ENCODE peak calls at places on chromosome 19, in six cellular contexts. One of them, this sample, is unnamed. For H3K9me3, the result is how much of the 10 kb centered on the place peaks cover.

GRCh38 chr19:7257148-7258041 is 36.8 kb downstream of the INSR start:
- DNase-seq in cardiac muscle cell: no peak
- DNase-seq in left ventricle myocardium inferior: no peak
- DNase-seq in right lobe of liver: peak
- DNase-seq in right cardiac atrium: no peak
- DNase-seq in IMR-90: peak
- DNase-seq in this sample: no peak

GRCh38 chr19:44111910-44112463 is 1.2 kb upstream of the ZNF225 start:
- DNase-seq in cardiac muscle cell: peak
- DNase-seq in left ventricle myocardium inferior: no peak
- DNase-seq in right lobe of liver: no peak
- DNase-seq in right cardiac atrium: no peak
- DNase-seq in IMR-90: peak
- DNase-seq in this sample: no peak

GRCh38 chr19:45443462-45444317 is 20.0 kb upstream of the ERCC1 start:
- DNase-seq in cardiac muscle cell: peak
- DNase-seq in left ventricle myocardium inferior: peak
- DNase-seq in right lobe of liver: peak
- DNase-seq in right cardiac atrium: peak
- DNase-seq in IMR-90: peak
- DNase-seq in this sample: peak

GRCh38 chr19:38921420-38922274 is 8.9 kb downstream of the SARS2 start:
- DNase-seq in cardiac muscle cell: no peak
- DNase-seq in left ventricle myocardium inferior: no peak
- DNase-seq in right lobe of liver: peak
- DNase-seq in right cardiac atrium: no peak
- DNase-seq in IMR-90: no peak
- DNase-seq in this sample: no peak

GRCh38 chr19:3849092-3849491 is 19.7 kb downstream of the ZFR2 start:
- DNase-seq in cardiac muscle cell: peak
- DNase-seq in left ventricle myocardium inferior: no peak
- DNase-seq in right lobe of liver: no peak
- DNase-seq in right cardiac atrium: no peak
- DNase-seq in IMR-90: no peak
- DNase-seq in this sample: no peak

GRCh38 chr19:11560404-11560988 is 1.5 kb upstream of the ELOF1 start:
- DNase-seq in cardiac muscle cell: peak
- DNase-seq in left ventricle myocardium inferior: no peak
- DNase-seq in right lobe of liver: no peak
- DNase-seq in right cardiac atrium: no peak
- DNase-seq in IMR-90: peak
- DNase-seq in this sample: no peak

GRCh38 chr19:57210381-57210780 is 19.1 kb downstream of the ZNF264 start:
- DNase-seq in cardiac muscle cell: no peak
- DNase-seq in left ventricle myocardium inferior: no peak
- DNase-seq in right lobe of liver: no peak
- DNase-seq in right cardiac atrium: no peak
- DNase-seq in IMR-90: no peak
- DNase-seq in this sample: no peak

GRCh38 chr19:4449022-4449825 is 8.4 kb downstream of the UBXN6 start:
- DNase-seq in cardiac muscle cell: no peak
- DNase-seq in left ventricle myocardium inferior: peak
- DNase-seq in right lobe of liver: peak
- DNase-seq in right cardiac atrium: peak
- DNase-seq in IMR-90: no peak
- DNase-seq in this sample: no peak

GRCh38 chr19:4713384-4713951 is 10.2 kb downstream of the DPP9 start:
- DNase-seq in cardiac muscle cell: no peak
- DNase-seq in left ventricle myocardium inferior: peak
- DNase-seq in right lobe of liver: peak
- DNase-seq in right cardiac atrium: peak
- DNase-seq in IMR-90: peak
- DNase-seq in this sample: no peak

GRCh38 chr19:14526423-14526822 is 3.0 kb upstream of the TECR start:
- DNase-seq in cardiac muscle cell: no peak
- DNase-seq in left ventricle myocardium inferior: no peak
- DNase-seq in right lobe of liver: no peak
- DNase-seq in right cardiac atrium: no peak
- DNase-seq in IMR-90: no peak
- DNase-seq in this sample: no peak

GRCh38 chr19:49793561-49793840 is 19.6 kb downstream of the FUZ start:
- DNase-seq in cardiac muscle cell: no peak
- DNase-seq in left ventricle myocardium inferior: no peak
- DNase-seq in right lobe of liver: no peak
- DNase-seq in right cardiac atrium: no peak
- DNase-seq in IMR-90: peak
- DNase-seq in this sample: no peak

GRCh38 chr19:33374406-33374703 is 846 bp downstream of the CEBPG start:
- DNase-seq in cardiac muscle cell: peak
- DNase-seq in left ventricle myocardium inferior: no peak
- DNase-seq in right lobe of liver: peak
- DNase-seq in right cardiac atrium: no peak
- DNase-seq in IMR-90: peak
- DNase-seq in this sample: no peak

GRCh38 chr19:55647732-55648656 is at the start of gene CCDC106:
- DNase-seq in cardiac muscle cell: peak
- DNase-seq in left ventricle myocardium inferior: peak
- DNase-seq in right lobe of liver: peak
- DNase-seq in right cardiac atrium: peak
- DNase-seq in IMR-90: peak
- DNase-seq in this sample: no peak

GRCh38 chr19:40596608-40597328 is 4.4 kb upstream of the LTBP4 start:
- DNase-seq in cardiac muscle cell: peak
- DNase-seq in left ventricle myocardium inferior: peak
- DNase-seq in right lobe of liver: peak
- DNase-seq in right cardiac atrium: peak
- DNase-seq in IMR-90: peak
- DNase-seq in this sample: no peak

GRCh38 chr19:46715620-46716012 is 1.3 kb downstream of the PRKD2 start:
- DNase-seq in cardiac muscle cell: no peak
- DNase-seq in left ventricle myocardium inferior: no peak
- DNase-seq in right lobe of liver: no peak
- DNase-seq in right cardiac atrium: peak
- DNase-seq in IMR-90: no peak
- DNase-seq in this sample: no peak

GRCh38 chr19:7191946-7192691 is 102.1 kb downstream of the INSR start:
- DNase-seq in cardiac muscle cell: no peak
- DNase-seq in left ventricle myocardium inferior: no peak
- DNase-seq in right lobe of liver: no peak
- DNase-seq in right cardiac atrium: peak
- DNase-seq in IMR-90: no peak
- DNase-seq in this sample: no peak

GRCh38 chr19:3554254-3555083 is 2.9 kb downstream of the MFSD12 start:
- DNase-seq in cardiac muscle cell: no peak
- DNase-seq in left ventricle myocardium inferior: no peak
- DNase-seq in right lobe of liver: no peak
- DNase-seq in right cardiac atrium: no peak
- DNase-seq in IMR-90: no peak
- DNase-seq in this sample: peak

GRCh38 chr19:18590273-18591272 is 2.0 kb downstream of the REX1BD start:
- DNase-seq in cardiac muscle cell: peak
- DNase-seq in left ventricle myocardium inferior: no peak
- DNase-seq in right lobe of liver: no peak
- DNase-seq in right cardiac atrium: peak
- DNase-seq in IMR-90: peak
- DNase-seq in this sample: no peak

GRCh38 chr19:10001899-10002298 is 8.4 kb downstream of the COL5A3 start:
- DNase-seq in cardiac muscle cell: no peak
- DNase-seq in left ventricle myocardium inferior: peak
- DNase-seq in right lobe of liver: peak
- DNase-seq in right cardiac atrium: peak
- DNase-seq in IMR-90: no peak
- DNase-seq in this sample: no peak

GRCh38 chr19:39306075-39306474 is 9.9 kb downstream of the IFNL1 start:
- DNase-seq in cardiac muscle cell: no peak
- DNase-seq in left ventricle myocardium inferior: no peak
- DNase-seq in right lobe of liver: no peak
- DNase-seq in right cardiac atrium: no peak
- DNase-seq in IMR-90: no peak
- DNase-seq in this sample: no peak

GRCh38 chr19:46975011-46975917 is 44.4 kb upstream of the NPAS1 start:
- DNase-seq in cardiac muscle cell: no peak
- DNase-seq in left ventricle myocardium inferior: no peak
- DNase-seq in right lobe of liver: no peak
- DNase-seq in right cardiac atrium: no peak
- DNase-seq in IMR-90: no peak
- DNase-seq in this sample: no peak

GRCh38 chr19:40507892-40508291 is 41.1 kb downstream of the SPTBN4 start:
- DNase-seq in cardiac muscle cell: no peak
- DNase-seq in left ventricle myocardium inferior: no peak
- DNase-seq in right lobe of liver: no peak
- DNase-seq in right cardiac atrium: no peak
- DNase-seq in IMR-90: no peak
- DNase-seq in this sample: no peak

GRCh38 chr19:18442941-18443340 is 5.0 kb upstream of the ISYNA1 start:
- DNase-seq in cardiac muscle cell: no peak
- DNase-seq in left ventricle myocardium inferior: no peak
- DNase-seq in right lobe of liver: no peak
- DNase-seq in right cardiac atrium: no peak
- DNase-seq in IMR-90: no peak
- DNase-seq in this sample: no peak

GRCh38 chr19:23054456-23054855 is 51.5 kb upstream of the ZNF728 start:
- DNase-seq in cardiac muscle cell: no peak
- DNase-seq in left ventricle myocardium inferior: no peak
- DNase-seq in right lobe of liver: no peak
- DNase-seq in right cardiac atrium: no peak
- DNase-seq in IMR-90: no peak
- DNase-seq in this sample: no peak

GRCh38 chr19:54317108-54317964 is 4.4 kb upstream of the LILRA5 start:
- DNase-seq in cardiac muscle cell: no peak
- DNase-seq in left ventricle myocardium inferior: no peak
- DNase-seq in right lobe of liver: no peak
- DNase-seq in right cardiac atrium: no peak
- DNase-seq in IMR-90: no peak
- DNase-seq in this sample: no peak

DNA sequence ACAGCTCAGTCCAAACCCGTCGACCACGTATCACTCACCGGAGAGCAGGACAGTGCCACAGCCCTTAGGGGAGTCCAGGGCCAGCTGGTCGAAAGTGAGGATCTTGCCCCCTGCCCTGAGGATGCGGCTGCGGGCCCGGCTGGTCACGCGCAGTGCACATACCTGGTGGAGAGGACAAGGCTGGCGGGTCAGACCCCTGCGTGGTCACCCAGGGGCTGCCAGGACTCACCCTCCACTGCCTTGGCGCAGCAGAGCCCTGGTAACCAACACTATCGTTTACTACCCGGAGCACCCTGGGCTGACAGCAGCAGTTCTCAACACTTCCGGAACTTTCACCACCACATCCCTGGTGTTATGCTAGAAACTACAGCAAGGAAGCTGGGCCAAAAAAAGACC is 1.2 kb upstream of the FAM83E start:
- DNase-seq in cardiac muscle cell: no peak
- DNase-seq in left ventricle myocardium inferior: no peak
- DNase-seq in right lobe of liver: no peak
- DNase-seq in right cardiac atrium: no peak
- DNase-seq in IMR-90: no peak
- DNase-seq in this sample: no peak
- H3K9me3 ChIP-seq in cardiac muscle cell: under half
- H3K9me3 ChIP-seq in left ventricle myocardium inferior: under half
- H3K9me3 ChIP-seq in right lobe of liver: under half
- H3K9me3 ChIP-seq in right cardiac atrium: under half
- H3K9me3 ChIP-seq in IMR-90: under half
- H3K9me3 ChIP-seq in this sample: under half

GRCh38 chr19:52961981-52962380 is 700 bp downstream of the ZNF816 start:
- DNase-seq in cardiac muscle cell: no peak
- DNase-seq in left ventricle myocardium inferior: no peak
- DNase-seq in right lobe of liver: no peak
- DNase-seq in right cardiac atrium: no peak
- DNase-seq in IMR-90: no peak
- DNase-seq in this sample: no peak

GRCh38 chr19:52963229-52963760 is 614 bp upstream of the ZNF816 start:
- DNase-seq in cardiac muscle cell: peak
- DNase-seq in left ventricle myocardium inferior: peak
- DNase-seq in right lobe of liver: peak
- DNase-seq in right cardiac atrium: peak
- DNase-seq in IMR-90: no peak
- DNase-seq in this sample: no peak

GRCh38 chr19:52962394-52963228 is at the start of gene ZNF816:
- DNase-seq in cardiac muscle cell: peak
- DNase-seq in left ventricle myocardium inferior: peak
- DNase-seq in right lobe of liver: peak
- DNase-seq in right cardiac atrium: peak
- DNase-seq in IMR-90: peak
- DNase-seq in this sample: peak

DNA sequence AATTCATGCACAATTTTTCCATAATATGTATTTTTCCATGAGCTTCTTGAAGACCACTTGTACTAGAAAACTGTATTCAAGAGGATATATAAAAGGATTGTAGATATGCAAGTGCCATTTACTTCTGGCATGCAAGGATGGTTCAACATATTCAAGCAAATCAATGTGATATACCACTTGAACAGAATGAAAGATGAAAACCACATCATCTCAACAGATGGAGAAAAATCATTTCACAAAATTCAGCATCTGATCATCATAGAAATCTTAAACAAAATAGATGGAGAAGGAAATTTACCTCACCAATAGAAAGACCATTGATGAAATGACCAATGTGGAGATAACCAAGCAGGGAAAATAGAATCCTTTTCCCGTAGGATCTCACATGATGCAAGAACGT is 5.1 kb upstream of the ZNF816 start:
- DNase-seq in cardiac muscle cell: no peak
- DNase-seq in left ventricle myocardium inferior: no peak
- DNase-seq in right lobe of liver: no peak
- DNase-seq in right cardiac atrium: no peak
- DNase-seq in IMR-90: no peak
- DNase-seq in this sample: no peak
- H3K9me3 ChIP-seq in cardiac muscle cell: under half
- H3K9me3 ChIP-seq in left ventricle myocardium inferior: under half
- H3K9me3 ChIP-seq in right lobe of liver: under half
- H3K9me3 ChIP-seq in right cardiac atrium: under half
- H3K9me3 ChIP-seq in IMR-90: under half
- H3K9me3 ChIP-seq in this sample: under half

GRCh38 chr19:37738371-37738770 is 18.8 kb upstream of the ZNF607 start:
- DNase-seq in cardiac muscle cell: no peak
- DNase-seq in left ventricle myocardium inferior: no peak
- DNase-seq in right lobe of liver: no peak
- DNase-seq in right cardiac atrium: no peak
- DNase-seq in IMR-90: no peak
- DNase-seq in this sample: no peak
- H3K9me3 ChIP-seq in cardiac muscle cell: under half
- H3K9me3 ChIP-seq in left ventricle myocardium inferior: half or more
- H3K9me3 ChIP-seq in right lobe of liver: under half
- H3K9me3 ChIP-seq in right cardiac atrium: under half
- H3K9me3 ChIP-seq in IMR-90: under half
- H3K9me3 ChIP-seq in this sample: under half

DNA sequence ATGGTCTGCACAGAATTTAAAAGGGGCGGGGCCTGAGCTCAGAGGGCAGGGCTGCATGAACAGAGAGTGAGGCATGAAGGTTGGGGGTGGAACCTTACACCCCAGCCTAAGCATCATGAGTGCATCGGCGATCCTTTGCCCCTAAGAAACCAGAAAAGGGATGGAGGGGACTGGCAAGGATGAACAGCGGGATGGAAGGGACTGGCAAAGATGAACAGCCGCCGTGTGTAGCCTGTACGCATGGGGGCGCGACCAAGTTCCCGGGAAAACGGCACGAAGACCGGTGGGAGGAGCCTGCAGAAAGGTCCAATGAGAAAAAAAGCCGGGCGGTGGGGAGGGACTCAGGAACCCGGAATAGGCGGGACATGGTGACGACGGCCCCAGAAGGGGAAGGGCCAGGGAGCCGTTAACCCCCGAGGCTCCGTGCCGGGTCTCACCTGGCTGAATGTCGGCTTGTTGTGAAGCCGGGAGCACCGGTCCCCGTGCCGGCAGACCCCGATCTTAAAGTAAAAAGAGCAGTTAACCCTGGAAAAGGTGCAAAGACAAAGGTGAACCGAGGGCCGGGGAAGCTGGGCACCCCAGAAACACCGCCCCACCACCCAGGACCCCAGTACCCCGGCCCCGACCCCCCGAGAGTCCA is 410 bp downstream of the U2AF1L4 start:
- DNase-seq in cardiac muscle cell: peak
- DNase-seq in left ventricle myocardium inferior: peak
- DNase-seq in right lobe of liver: peak
- DNase-seq in right cardiac atrium: peak
- DNase-seq in IMR-90: peak
- DNase-seq in this sample: peak
- H3K9me3 ChIP-seq in cardiac muscle cell: under half
- H3K9me3 ChIP-seq in left ventricle myocardium inferior: under half
- H3K9me3 ChIP-seq in right lobe of liver: under half
- H3K9me3 ChIP-seq in right cardiac atrium: under half
- H3K9me3 ChIP-seq in IMR-90: under half
- H3K9me3 ChIP-seq in this sample: under half

This sample was measured in T-helper 17 cell.